ENCODE peak calls at places on chromosomes 2 and 18, in six cellular contexts. M is choroid plexus epithelial cell; X is nucleus accumbens; O is SW 1271; C is stimulated activated CD4-positive, alpha-beta T cell treated with anti-CD3 and anti-CD28 coated beads, TNF-alpha, amount 100 ng/mL, for 24 hours; S is KBM-7. I is an unnamed sample.

GRCh38 chr2:169286858-169287257 is 75.5 kb downstream of the LRP2 start:
- DNase-seq in C (no peak), M (no peak), X (no peak), O (no peak), S (no peak), I (peak; percentile 35)

GRCh38 chr2:8761529-8762164 is 75.8 kb downstream of the KIDINS220 start:
- DNase-seq in O (peak; percentile 17), S (peak; percentile 62), C (no peak), X (no peak), M (peak; percentile 74), I (peak; percentile 42)

GRCh38 chr2:88059979-88060906 is 4.7 kb upstream of the KRCC1 start:
- DNase-seq in X (no peak), M (peak; percentile 58), S (peak; percentile 48), C (no peak), O (peak; percentile 56), I (peak; percentile 56)

GRCh38 chr2:232415138-232415690 is 8.6 kb downstream of the ALPG start:
- DNase-seq in C (no peak), X (no peak), M (no peak), S (no peak), O (no peak), I (no peak)

GRCh38 chr18:75405341-75405740 is 22.2 kb downstream of the SMIM21 start:
- DNase-seq in X (no peak), S (no peak), O (no peak), C (no peak), M (no peak), I (no peak)

GRCh38 chr18:37270046-37270665 is 295.4 kb downstream of the CELF4 start:
- DNase-seq in M (peak; percentile 65), S (peak; percentile 53), X (peak; percentile 34), C (no peak), O (no peak), I (peak; percentile 91)

GRCh38 chr18:48827321-48828200 is 123.2 kb downstream of the SMAD7 start:
- DNase-seq in M (peak; percentile 85), X (no peak), C (no peak), S (no peak), O (peak; percentile 6), I (peak; percentile 90)

GRCh38 chr2:109558076-109558882 is 55.5 kb downstream of the SEPTIN10 start:
- DNase-seq in O (peak; percentile 92), M (peak; percentile 85), X (no peak), C (no peak), S (peak; percentile 50), I (no peak)

GRCh38 chr2:134911386-134911785 is 7.2 kb upstream of the CCNT2 start:
- DNase-seq in C (no peak), X (no peak), O (no peak), M (no peak), S (no peak), I (no peak)

GRCh38 chr2:144349674-144350073 is 170.2 kb downstream of the ZEB2 start:
- DNase-seq in S (no peak), X (no peak), O (no peak), C (no peak), M (no peak), I (peak; percentile 27)

GRCh38 chr2:40760071-40760666 is 308.3 kb upstream of the SLC8A1 start:
- DNase-seq in O (peak; percentile 56), S (peak; percentile 67), M (peak; percentile 39), C (no peak), X (no peak), I (peak; percentile 59)

GRCh38 chr2:236417150-236417549 is 152.5 kb upstream of the ACKR3 start:
- DNase-seq in M (no peak), C (no peak), X (no peak), O (no peak), S (no peak), I (no peak)

GRCh38 chr2:25473758-25474335 is 132.1 kb upstream of the DNMT3A start:
- DNase-seq in O (no peak), S (peak; percentile 29), X (peak; percentile 25), M (peak; percentile 67), C (no peak), I (no peak)

GRCh38 chr2:215784371-215784783 is 229.0 kb downstream of the MREG start:
- DNase-seq in M (peak; percentile 88), C (no peak), S (no peak), O (no peak), X (no peak), I (no peak)

GRCh38 chr2:7931808-7932207 is 750.0 kb upstream of the ID2 start:
- DNase-seq in C (no peak), O (no peak), X (no peak), S (no peak), M (no peak), I (no peak)

GRCh38 chr2:121887513-121888188 is 132.2 kb downstream of the TSN start:
- DNase-seq in O (no peak), X (peak; percentile 15), C (no peak), M (no peak), S (no peak), I (no peak)

GRCh38 chr2:201855356-201855755 is 49.0 kb downstream of the CDK15 start:
- DNase-seq in C (no peak), S (no peak), M (no peak), O (no peak), X (no peak), I (no peak)

GRCh38 chr2:120508581-120509041 is 162.7 kb downstream of the INHBB start:
- DNase-seq in M (peak; percentile 61), C (no peak), X (no peak), O (no peak), S (no peak), I (no peak)

GRCh38 chr18:5944448-5944847 is 49.1 kb upstream of the TMEM200C start:
- DNase-seq in O (no peak), X (no peak), S (no peak), C (no peak), M (no peak), I (no peak)

GRCh38 chr18:25039781-25040180 is 312.2 kb downstream of the ZNF521 start:
- DNase-seq in S (no peak), O (no peak), C (no peak), X (no peak), M (no peak), I (no peak)

GRCh38 chr2:217599906-217600305 is 402.9 kb downstream of the TNS1 start:
- DNase-seq in S (no peak), X (no peak), M (no peak), O (no peak), C (no peak), I (no peak)

GRCh38 chr2:34736482-34736881 is 1137.4 kb upstream of the FAM98A start:
- DNase-seq in C (no peak), M (no peak), O (no peak), X (no peak), S (no peak), I (no peak)

GRCh38 chr2:48527211-48527880 is 2.6 kb upstream of the STON1 start:
- DNase-seq in M (no peak), S (no peak), X (no peak), O (no peak), C (no peak), I (peak; percentile 51)

GRCh38 chr2:28613616-28614501 is 118.0 kb downstream of the PLB1 start:
- DNase-seq in M (peak; percentile 99), X (no peak), O (no peak), C (no peak), S (peak; percentile 80), I (peak; percentile 56)

GRCh38 chr2:43129676-43130547 is 96.5 kb downstream of the ZFP36L2 start:
- DNase-seq in M (no peak), C (no peak), X (peak; percentile 47), O (no peak), S (peak; percentile 51), I (no peak)

GRCh38 chr18:23822590-23823385 is 133.5 kb downstream of the LAMA3 start:
- DNase-seq in C (no peak), M (no peak), O (no peak), X (no peak), S (no peak), I (no peak)

GRCh38 chr2:99285521-99285920 is 15.5 kb downstream of the LYG1 start:
- DNase-seq in X (no peak), O (no peak), M (no peak), C (no peak), S (no peak), I (no peak)

GRCh38 chr18:41829648-41830516 is 125.2 kb upstream of the PIK3C3 start:
- DNase-seq in S (no peak), O (no peak), M (peak; percentile 44), C (no peak), X (no peak), I (no peak)

GRCh38 chr2:241263061-241263460 is 52.4 kb downstream of the HDLBP start:
- DNase-seq in O (no peak), S (no peak), C (no peak), M (no peak), X (no peak), I (no peak)

GRCh38 chr2:126736133-126736874 is 80.3 kb downstream of the GYPC start:
- DNase-seq in O (no peak), X (no peak), C (no peak), M (peak; percentile 59), S (no peak), I (no peak)

GRCh38 chr2:210003394-210003793 is 956 bp downstream of the RPE start:
- DNase-seq in M (peak; percentile 35), O (no peak), C (no peak), S (peak; percentile 30), X (no peak), I (no peak)

GRCh38 chr18:76351961-76352581 is 143.0 kb downstream of the ZNF516 start:
- DNase-seq in C (no peak), O (no peak), X (no peak), S (peak; percentile 33), M (peak; percentile 80), I (no peak)

GRCh38 chr2:212259236-212259635 is 279.4 kb downstream of the ERBB4 start:
- DNase-seq in S (no peak), M (no peak), O (no peak), X (no peak), C (no peak), I (no peak)

GRCh38 chr2:224444783-224445182 is 42.9 kb upstream of the FAM124B start:
- DNase-seq in C (no peak), O (no peak), S (no peak), M (no peak), X (no peak), I (no peak)

GRCh38 chr18:3511980-3512379 is 62.0 kb downstream of the TGIF1 start:
- DNase-seq in M (peak; percentile 77), C (no peak), X (no peak), S (no peak), O (peak; percentile 4), I (no peak)

GRCh38 chr18:75110846-75111415 is 98.0 kb downstream of the PTGR3 start:
- DNase-seq in M (no peak), S (no peak), X (no peak), O (no peak), C (no peak), I (no peak)

GRCh38 chr2:174233771-174234275 is 14.5 kb downstream of the OLA1 start:
- DNase-seq in X (no peak), S (no peak), O (no peak), C (no peak), M (no peak), I (no peak)